ENCODE peak calls at places on chromosomes 13 and 19, in six cellular contexts. X, F, P, Q, Y and D are unnamed samples.

GRCh38 chr13:87311165-87311564 is 360.0 kb upstream of the SLITRK5 start:
- DNase-seq in Y (no peak), F (no peak), Q (no peak), P (no peak), X (no peak), D (no peak)

GRCh38 chr13:95023405-95023804 is 277.8 kb downstream of the ABCC4 start:
- DNase-seq in Y (peak), X (no peak), P (peak), Q (no peak), F (no peak), D (no peak)

GRCh38 chr13:46405457-46405856 is 18.4 kb upstream of the RUBCNL start:
- DNase-seq in P (no peak), Y (no peak), Q (no peak), X (no peak), F (no peak), D (no peak)

GRCh38 chr13:113528101-113528797 is 37.7 kb upstream of the DCUN1D2 start:
- DNase-seq in Q (peak), F (no peak), Y (no peak), X (no peak), P (no peak), D (no peak)

GRCh38 chr13:44140146-44140545 is 233.5 kb upstream of the SERP2 start:
- DNase-seq in F (no peak), Y (peak), P (no peak), Q (no peak), X (no peak), D (peak)

GRCh38 chr19:6204212-6204611 is 68.7 kb downstream of the ACSBG2 start:
- DNase-seq in X (no peak), F (no peak), P (no peak), Q (no peak), Y (no peak), D (no peak)

GRCh38 chr13:79775830-79776229 is 294.9 kb downstream of the NDFIP2 start:
- DNase-seq in Q (peak), P (peak), F (no peak), Y (peak), X (no peak), D (peak)

GRCh38 chr13:46183018-46183940 is 1.3 kb upstream of the LCP1 start:
- DNase-seq in Q (no peak), P (no peak), X (no peak), Y (no peak), F (no peak), D (no peak)

GRCh38 chr19:35488677-35489076 is 1.6 kb downstream of the KRTDAP start:
- DNase-seq in Q (no peak), F (no peak), P (no peak), Y (no peak), X (no peak), D (no peak)

GRCh38 chr19:31496076-31496475 is 146.8 kb upstream of the TSHZ3 start:
- DNase-seq in P (no peak), Q (peak), Y (no peak), F (no peak), X (no peak), D (no peak)

GRCh38 chr13:59806801-59807200 is 356.9 kb downstream of the DIAPH3 start:
- DNase-seq in X (no peak), Y (no peak), Q (no peak), P (no peak), F (no peak), D (no peak)

GRCh38 chr13:31437975-31438374 is 238.2 kb downstream of the B3GLCT start:
- DNase-seq in P (no peak), X (no peak), Q (no peak), F (no peak), Y (peak), D (no peak)

GRCh38 chr19:37699057-37699456 is 20.5 kb downstream of the ZNF607 start:
- DNase-seq in X (no peak), P (peak), F (no peak), Q (no peak), Y (peak), D (no peak)

GRCh38 chr13:46332772-46333171 is 54.3 kb downstream of the RUBCNL start:
- DNase-seq in Y (no peak), P (no peak), X (no peak), F (no peak), Q (no peak), D (no peak)

GRCh38 chr19:1855828-1856255 is 7.5 kb downstream of the KLF16 start:
- DNase-seq in Q (no peak), X (no peak), F (no peak), Y (no peak), P (peak), D (no peak)

GRCh38 chr19:48290923-48291700 is 21.2 kb downstream of the ZNF114 start:
- DNase-seq in Y (peak), P (peak), Q (peak), X (peak), F (peak), D (peak)

GRCh38 chr13:41222259-41222852 is 28.0 kb upstream of the KBTBD7 start:
- DNase-seq in P (peak), F (peak), Q (peak), X (peak), Y (peak), D (peak)